ENCODE peak calls at places on chromosomes 11 and 22, in four cellular contexts. L is mesenchymal stem cell, F is neuronal stem cell, J is H9. H is an unnamed sample.

GRCh38 chr11:6612008-6612815 is at the start of gene TAF10:
- DNase-seq in J (peak; percentile 96), F (peak; percentile 90), L (peak; percentile 98), H (peak; percentile 97)

GRCh38 chr22:27984001-27984695 is 65.1 kb upstream of the PITPNB start:
- DNase-seq in L (no peak), F (no peak), J (no peak), H (no peak)

GRCh38 chr22:24059121-24059520 is 48.0 kb downstream of the CABIN1 start:
- DNase-seq in L (peak; percentile 52), J (no peak), F (no peak), H (peak; percentile 84)

GRCh38 chr22:24728790-24729637 is 45.5 kb downstream of the PIWIL3 start:
- DNase-seq in F (no peak), L (peak; percentile 49), J (no peak), H (no peak)

GRCh38 chr11:4797212-4797611 is 7.0 kb downstream of the OR52R1 start:
- DNase-seq in J (no peak), L (no peak), F (no peak), H (no peak)

GRCh38 chr11:95584180-95584579 is 205.4 kb downstream of the FAM76B start:
- DNase-seq in J (no peak), F (no peak), L (peak; percentile 89), H (peak; percentile 40)

GRCh38 chr11:12744831-12745502 is 70.7 kb downstream of the TEAD1 start:
- DNase-seq in J (no peak), F (no peak), L (peak; percentile 61), H (peak; percentile 18)

GRCh38 chr11:19419813-19420212 is 179.1 kb upstream of the E2F8 start:
- DNase-seq in F (no peak), J (no peak), L (peak; percentile 89), H (peak; percentile 89)

GRCh38 chr22:39504071-39504470 is 2.0 kb downstream of the MIEF1 start:
- DNase-seq in L (no peak), J (no peak), F (no peak), H (no peak)

GRCh38 chr22:32473388-32473952 is 1.1 kb upstream of the FBXO7 start:
- DNase-seq in F (peak; percentile 68), L (peak; percentile 79), J (no peak), H (peak; percentile 27)

GRCh38 chr11:81869337-81870065 is 864.2 kb downstream of the FAM181B start:
- DNase-seq in F (no peak), L (no peak), J (no peak), H (no peak)

GRCh38 chr11:13868710-13869403 is 93.7 kb upstream of the SPON1 start:
- DNase-seq in J (no peak), F (no peak), L (no peak), H (no peak)

GRCh38 chr11:59053387-59053786 is 32.7 kb upstream of the GLYATL1B start:
- DNase-seq in L (peak; percentile 61), J (peak; percentile 62), F (peak; percentile 57), H (peak; percentile 74)

GRCh38 chr22:23242473-23243001 is 62.2 kb downstream of the BCR start:
- DNase-seq in J (peak; percentile 95), L (peak; percentile 52), F (peak; percentile 62), H (no peak)

GRCh38 chr11:1864831-1865665 is 12.2 kb downstream of the LSP1 start:
- DNase-seq in J (no peak), F (no peak), L (no peak), H (no peak)

GRCh38 chr11:78415338-78415737 is 2.3 kb downstream of the GAB2 start:
- DNase-seq in F (no peak), J (no peak), L (no peak), H (no peak)

GRCh38 chr22:35705141-35705540 is 12.5 kb upstream of the APOL5 start:
- DNase-seq in L (peak; percentile 81), J (no peak), F (no peak), H (peak; percentile 88)

GRCh38 chr22:36323855-36324331 is 63.9 kb downstream of the MYH9 start:
- DNase-seq in F (no peak), L (peak; percentile 44), J (no peak), H (no peak)

GRCh38 chr11:122197055-122197987 is 81.3 kb upstream of the BLID start:
- DNase-seq in J (no peak), F (no peak), L (peak; percentile 98), H (no peak)

GRCh38 chr11:78373689-78374088 is 43.9 kb downstream of the GAB2 start:
- DNase-seq in J (no peak), L (no peak), F (no peak), H (no peak)

GRCh38 chr11:83681045-83681781 is 395.0 kb upstream of the CCDC90B start:
- DNase-seq in J (no peak), L (no peak), F (peak; percentile 41), H (peak; percentile 3)

DNA sequence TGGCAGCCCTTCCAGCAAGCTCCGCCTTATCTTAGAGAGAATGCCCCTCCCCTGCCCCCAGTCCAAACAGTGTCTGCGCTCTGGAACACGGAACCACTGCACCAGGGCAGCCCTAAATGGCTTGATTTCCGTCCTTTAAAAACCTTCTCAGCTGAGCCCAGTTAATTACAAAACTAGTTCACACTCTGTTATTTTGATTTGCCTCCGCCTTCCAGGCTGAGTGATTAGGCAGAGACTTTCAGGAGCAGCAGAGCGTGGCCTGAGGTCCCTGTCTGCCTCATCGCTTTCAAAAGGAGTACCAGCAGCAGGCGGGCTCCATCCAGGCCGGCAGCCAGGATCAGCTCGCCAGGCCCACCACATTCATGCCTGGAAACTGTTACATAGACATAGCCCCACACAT is 313.0 kb downstream of the BRD1 start:
- DNase-seq in L (no peak), F (peak; percentile 44), J (peak; percentile 19), H (no peak)
- H2BK12ac ChIP-seq in L (no peak overlapping the region), F (no peak overlapping the region), J (no peak overlapping the region), H (no peak overlapping the region)

DNA sequence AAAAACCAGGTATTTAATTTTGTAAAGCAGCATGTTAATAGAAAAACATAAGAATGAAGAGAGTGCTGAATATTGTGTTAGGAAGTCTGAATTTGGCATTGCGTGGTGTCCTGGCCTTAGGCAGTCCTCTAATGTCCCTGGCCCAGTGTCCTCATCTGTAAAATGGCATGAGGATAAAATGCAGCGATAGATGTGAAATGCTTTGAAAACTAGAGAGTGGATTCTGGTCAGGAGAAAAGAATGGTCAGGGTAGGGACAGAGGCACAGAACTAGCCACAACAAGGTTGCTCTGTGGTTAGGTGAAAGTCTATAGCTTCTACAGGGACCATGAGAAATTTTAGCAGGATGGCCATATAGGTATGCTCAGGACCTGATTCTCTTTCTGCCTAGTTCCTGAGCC is 18.9 kb downstream of the RNF185 start:
- DNase-seq in F (no peak), L (no peak), J (no peak), H (peak; percentile 86)
- H3K23ac ChIP-seq in F (no peak overlapping the region), L (no peak overlapping the region), J (no peak overlapping the region), H (no peak overlapping the region)

DNA sequence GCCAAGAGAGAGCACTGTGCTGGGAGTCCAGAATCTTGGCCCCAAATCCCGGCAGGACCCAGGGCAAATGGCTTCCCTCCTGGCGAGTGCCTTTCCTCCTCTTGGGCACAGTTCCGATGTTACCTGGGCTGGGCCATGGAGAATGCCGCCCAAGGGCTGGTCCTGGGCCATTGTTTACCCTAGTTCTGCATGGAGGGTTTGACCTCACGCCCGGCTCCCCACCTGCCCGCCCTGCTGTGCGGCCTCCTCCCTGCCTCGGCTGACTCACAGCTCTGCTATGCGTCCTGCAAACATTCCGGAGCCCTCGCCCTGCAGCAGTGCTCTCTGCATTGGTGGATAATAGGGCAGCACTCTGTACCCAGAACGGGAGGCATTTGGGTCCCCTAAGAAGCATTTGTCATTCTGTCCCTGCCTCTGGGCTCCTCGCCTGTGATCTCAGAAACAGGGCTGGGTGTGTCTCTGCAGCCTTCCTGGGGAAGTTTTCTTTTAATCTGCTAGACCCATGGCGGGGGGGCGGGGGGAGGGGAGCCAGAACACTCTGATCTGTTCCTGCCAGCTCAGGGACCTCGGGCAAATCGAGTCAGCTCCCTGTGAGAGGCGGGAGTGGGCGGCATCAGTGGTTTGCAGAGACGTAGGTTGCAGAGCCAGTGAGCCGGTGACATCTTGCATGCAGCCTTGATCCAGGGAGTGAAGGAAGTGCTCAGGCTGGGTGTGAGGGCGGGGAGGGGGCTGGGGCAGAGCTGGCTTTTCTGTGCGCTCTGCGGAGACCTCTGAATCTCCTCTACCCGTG is 32.9 kb upstream of the SMIM38 start:
- DNase-seq in J (peak; percentile 96), L (peak; percentile 59), F (peak; percentile 67), H (peak; percentile 74)
- H2BK12ac ChIP-seq in J (no peak overlapping the region), L (no peak overlapping the region), F (peak overlapping the region; percentile 2), H (peak overlapping the region; percentile 37)

GRCh38 chr11:93908689-93909088 is 58.3 kb upstream of the VSTM5 start:
- DNase-seq in F (no peak), L (peak; percentile 56), J (no peak), H (no peak)
- H3K23ac ChIP-seq in F (no peak overlapping the region), L (no peak overlapping the region), J (no peak overlapping the region), H (no peak overlapping the region)

H was measured in trophoblast cell.